ENCODE peak calls at places on chromosomes 13 and 19, in eight cellular contexts. B is A549; T is sigmoid colon; R is heart right ventricle; F is colonic mucosa; A is Peyer's patch; U is CD4-positive, alpha-beta memory T cell; Q is adrenal gland. H is an unnamed sample.
A peak's percentile ranks its signal among the peaks of the same experiment; 100 is the strongest.

GRCh38 chr13:21674271-21675009 is 3.6 kb downstream of the FGF9 start:
- DNase-seq in B (no peak), T (peak; percentile 67), R (peak; percentile 33), F (peak; percentile 36), A (no peak), U (peak; percentile 17), Q (peak; percentile 45), H (no peak)

GRCh38 chr19:6099633-6100032 is 10.7 kb downstream of the RFX2 start:
- DNase-seq in B (no peak), T (no peak), R (no peak), F (no peak), A (no peak), U (no peak), Q (no peak), H (no peak)

GRCh38 chr13:67632590-67632989 is 402.5 kb upstream of the PCDH9 start:
- DNase-seq in B (no peak), T (no peak), R (no peak), F (no peak), A (no peak), U (no peak), Q (no peak), H (no peak)

GRCh38 chr13:75486654-75487053 is 4.7 kb upstream of the TBC1D4 start:
- DNase-seq in B (no peak), T (no peak), R (no peak), F (no peak), A (no peak), U (no peak), Q (no peak), H (no peak)

GRCh38 chr13:97256343-97256783 is 34.2 kb downstream of the MBNL2 start:
- DNase-seq in B (peak; percentile 64), T (no peak), R (no peak), F (no peak), A (no peak), U (no peak), Q (no peak), H (no peak)

GRCh38 chr13:36175621-36176020 is 38.7 kb downstream of the SOHLH2 start:
- DNase-seq in B (no peak), T (no peak), R (no peak), F (no peak), A (no peak), U (no peak), Q (no peak), H (no peak)

GRCh38 chr13:111049791-111050538 is 65.1 kb upstream of the ARHGEF7 start:
- DNase-seq in B (no peak), T (no peak), R (peak; percentile 58), F (peak; percentile 34), A (no peak), U (no peak), Q (peak; percentile 35), H (no peak)

GRCh38 chr13:95641291-95641811 is 3.2 kb downstream of the DZIP1 start:
- DNase-seq in B (no peak), T (peak; percentile 76), R (no peak), F (no peak), A (no peak), U (no peak), Q (no peak), H (no peak)

GRCh38 chr19:32619051-32619685 is 38.2 kb downstream of the PDCD5 start:
- DNase-seq in B (no peak), T (no peak), R (no peak), F (no peak), A (no peak), U (no peak), Q (no peak), H (no peak)

GRCh38 chr19:6737873-6738725 is 719 bp upstream of the GPR108 start:
- DNase-seq in B (peak; percentile 94), T (peak; percentile 100), R (peak; percentile 80), F (peak; percentile 98), A (peak; percentile 97), U (peak; percentile 75), Q (peak; percentile 98), H (peak; percentile 60)

GRCh38 chr13:40503966-40504591 is 162.4 kb downstream of the FOXO1 start:
- DNase-seq in B (peak; percentile 40), T (no peak), R (no peak), F (no peak), A (no peak), U (no peak), Q (peak; percentile 28), H (no peak)

GRCh38 chr13:75603038-75603437 is 33.1 kb upstream of the LMO7 start:
- DNase-seq in B (no peak), T (no peak), R (no peak), F (no peak), A (no peak), U (no peak), Q (no peak), H (no peak)

GRCh38 chr19:1856698-1857603 is 6.4 kb downstream of the KLF16 start:
- DNase-seq in B (peak; percentile 71), T (peak; percentile 90), R (peak; percentile 89), F (peak; percentile 95), A (peak; percentile 85), U (peak; percentile 42), Q (peak; percentile 94), H (peak; percentile 54)

GRCh38 chr13:97849305-97849704 is 104.2 kb upstream of the IPO5 start:
- DNase-seq in B (peak; percentile 13), T (no peak), R (no peak), F (no peak), A (no peak), U (no peak), Q (no peak), H (no peak)

GRCh38 chr19:38655148-38655824 is 7.8 kb downstream of the ACTN4 start:
- DNase-seq in B (no peak), T (no peak), R (no peak), F (no peak), A (no peak), U (no peak), Q (no peak), H (peak; percentile 95)

GRCh38 chr19:46722421-46723022 is 5.6 kb upstream of the PRKD2 start:
- DNase-seq in B (no peak), T (no peak), R (no peak), F (no peak), A (no peak), U (no peak), Q (no peak), H (no peak)

GRCh38 chr19:43782689-43783231 is 2.0 kb upstream of the KCNN4 start:
- DNase-seq in B (no peak), T (no peak), R (no peak), F (peak; percentile 85), A (peak; percentile 86), U (peak; percentile 46), Q (no peak), H (no peak)

GRCh38 chr19:6087074-6087506 is 23.2 kb downstream of the RFX2 start:
- DNase-seq in B (no peak), T (no peak), R (no peak), F (peak; percentile 49), A (peak; percentile 60), U (peak; percentile 48), Q (no peak), H (no peak)

GRCh38 chr13:112818040-112818697 is 128.3 kb downstream of the ATP11A start:
- DNase-seq in B (no peak), T (peak; percentile 14), R (no peak), F (no peak), A (no peak), U (no peak), Q (no peak), H (no peak)

GRCh38 chr19:16143399-16144215 is at the start of gene HSH2D:
- DNase-seq in B (no peak), T (no peak), R (no peak), F (peak; percentile 92), A (peak; percentile 98), U (peak; percentile 82), Q (peak; percentile 45), H (peak; percentile 81)

GRCh38 chr13:33204130-33204927 is 81.2 kb downstream of the STARD13 start:
- DNase-seq in B (no peak), T (peak; percentile 96), R (peak; percentile 87), F (no peak), A (no peak), U (no peak), Q (peak; percentile 64), H (no peak)

GRCh38 chr19:12785431-12786011 is 5.8 kb upstream of the JUNB start:
- DNase-seq in B (no peak), T (no peak), R (peak; percentile 42), F (peak; percentile 53), A (no peak), U (no peak), Q (no peak), H (peak; percentile 42)

GRCh38 chr19:10962863-10963262 is 2.0 kb downstream of the SMARCA4 start:
- DNase-seq in B (no peak), T (no peak), R (no peak), F (no peak), A (no peak), U (no peak), Q (no peak), H (no peak)
- H3K4me1 ChIP-seq in B (peaks cover 16% of the 10 kb centered on the region), T (peaks cover 34% of the 10 kb centered on the region), R (peaks cover 29% of the 10 kb centered on the region), F (no peaks in the 10 kb centered on the region), A (no peaks in the 10 kb centered on the region), U (peaks cover 31% of the 10 kb centered on the region), Q (peaks cover 18% of the 10 kb centered on the region), H (peaks cover 38% of the 10 kb centered on the region)

GRCh38 chr19:17424743-17425365 is 5.0 kb downstream of the MVB12A start:
- DNase-seq in B (no peak), T (no peak), R (no peak), F (peak; percentile 26), A (no peak), U (no peak), Q (peak; percentile 64), H (no peak)
- H3K4me3 ChIP-seq in B (no peak overlapping the region), T (no peak overlapping the region), R (no peak overlapping the region), F (no peak overlapping the region), A (no peak overlapping the region), U (no peak overlapping the region), Q (no peak overlapping the region), H (no peak overlapping the region)

DNA sequence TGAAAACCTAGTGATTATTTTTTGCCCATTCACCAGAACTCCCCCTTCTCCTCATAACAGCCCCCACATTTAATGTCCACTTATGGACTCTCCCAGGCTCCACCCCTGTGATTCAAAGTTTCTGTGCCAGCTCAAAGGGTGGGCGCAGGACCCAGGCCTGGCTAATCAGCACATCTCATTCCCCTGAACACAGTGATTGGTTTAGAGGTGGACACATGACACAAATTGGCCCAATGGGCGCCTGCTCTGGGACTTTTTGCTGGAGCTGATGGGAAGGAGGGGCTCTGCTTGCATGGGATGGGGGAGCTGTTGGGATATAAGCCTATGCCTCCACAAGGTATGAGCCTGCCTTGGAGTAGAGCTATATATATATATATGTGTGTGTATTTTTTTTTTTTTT is 6.2 kb upstream of the EPOR start:
- DNase-seq in B (no peak), T (no peak), R (no peak), F (no peak), A (no peak), U (no peak), Q (no peak), H (no peak)
- H3K4me1 ChIP-seq in B (no peaks in the 10 kb centered on the region), T (no peaks in the 10 kb centered on the region), R (no peaks in the 10 kb centered on the region), F (no peaks in the 10 kb centered on the region), A (no peaks in the 10 kb centered on the region), U (no peaks in the 10 kb centered on the region), Q (no peaks in the 10 kb centered on the region), H (peaks cover 4% of the 10 kb centered on the region)

DNA sequence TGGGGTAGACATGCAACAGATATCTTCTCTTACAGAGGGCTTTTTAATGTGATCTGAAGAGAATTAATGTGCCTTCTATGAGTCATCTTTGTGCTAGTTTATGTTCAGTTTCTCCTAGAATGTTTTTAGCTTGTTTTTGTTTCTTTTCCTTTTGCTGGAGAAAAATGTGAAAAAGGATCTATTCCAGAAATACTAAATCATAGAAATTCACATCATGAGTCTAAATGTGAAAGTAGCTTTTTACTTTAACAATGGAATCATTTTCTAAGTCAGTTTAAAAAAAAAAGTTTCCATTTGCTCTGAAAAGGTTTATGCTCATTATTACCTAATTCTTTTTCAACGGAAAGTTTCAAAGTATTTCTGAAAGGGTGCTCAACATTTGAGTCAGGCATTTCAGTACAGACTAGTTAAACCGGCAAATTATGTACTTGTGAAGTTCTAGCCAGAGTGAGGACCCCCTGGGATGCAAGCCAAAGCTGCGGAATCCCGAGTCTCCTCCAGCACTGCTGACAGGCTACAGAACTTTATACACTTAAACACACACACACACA is 72.9 kb downstream of the SPATA13 start:
- DNase-seq in B (no peak), T (no peak), R (no peak), F (no peak), A (no peak), U (no peak), Q (no peak), H (no peak)
- H3K4me3 ChIP-seq in B (no peak overlapping the region), T (no peak overlapping the region), R (no peak overlapping the region), F (no peak overlapping the region), A (no peak overlapping the region), U (no peak overlapping the region), Q (no peak overlapping the region), H (peak overlapping the region; percentile 43)